ENCODE peak calls at places on chromosomes 3 and 15, in seven cellular contexts. J, B, A, T, S, D and M are unnamed samples.
A peak's percentile ranks its signal among the peaks of the same experiment; 100 is the strongest.

GRCh38 chr15:34239151-34239761 is 14.4 kb downstream of the EMC4 start:
- DNase-seq in T (peak; percentile 91), J (no peak), D (peak; percentile 93), B (no peak), A (no peak), S (no peak), M (peak; percentile 84)

GRCh38 chr3:15470804-15471203 is 43.4 kb downstream of the EAF1 start:
- DNase-seq in T (no peak), D (no peak), J (no peak), S (no peak), A (peak; percentile 20), B (no peak), M (no peak)

GRCh38 chr3:128484404-128485282 is 8.4 kb downstream of the GATA2 start:
- DNase-seq in D (peak; percentile 43), S (peak; percentile 74), J (no peak), T (no peak), A (no peak), B (no peak), M (no peak)

GRCh38 chr15:57320543-57321220 is 55.6 kb upstream of the CGNL1 start:
- DNase-seq in J (no peak), A (no peak), S (no peak), B (no peak), D (peak; percentile 82), T (peak; percentile 90), M (peak; percentile 65)

GRCh38 chr15:49610166-49610918 is 10.3 kb downstream of the FAM227B start:
- DNase-seq in T (peak; percentile 56), J (no peak), D (no peak), B (no peak), S (no peak), A (no peak), M (no peak)

GRCh38 chr3:26280517-26280916 is 342.1 kb upstream of the LRRC3B start:
- DNase-seq in D (no peak), S (no peak), T (no peak), J (no peak), A (no peak), B (no peak), M (no peak)

GRCh38 chr15:100131321-100132224 is 210.2 kb downstream of the ADAMTS17 start:
- DNase-seq in T (no peak), S (no peak), B (no peak), J (peak; percentile 68), A (peak; percentile 71), D (peak; percentile 71), M (peak; percentile 58)

GRCh38 chr15:62896380-62896866 is 146.1 kb upstream of the TPM1 start:
- DNase-seq in T (no peak), A (no peak), B (no peak), S (no peak), D (no peak), J (no peak), M (peak; percentile 31)

GRCh38 chr3:96619475-96619874 is 194.9 kb upstream of the EPHA6 start:
- DNase-seq in A (no peak), S (no peak), T (no peak), B (no peak), J (no peak), D (no peak), M (no peak)

GRCh38 chr3:5389057-5389456 is 201.6 kb downstream of the EDEM1 start:
- DNase-seq in D (peak; percentile 0), T (no peak), S (no peak), A (no peak), B (no peak), J (no peak), M (no peak)

GRCh38 chr3:160577551-160578195 is 12.3 kb upstream of the KPNA4 start:
- DNase-seq in B (no peak), A (no peak), S (no peak), D (peak; percentile 52), J (no peak), T (peak; percentile 42), M (peak; percentile 40)

GRCh38 chr3:178787960-178788359 is 251.7 kb downstream of the KCNMB2 start:
- DNase-seq in J (no peak), A (no peak), T (no peak), S (no peak), D (no peak), B (no peak), M (no peak)

GRCh38 chr3:28286595-28286994 is 45.2 kb downstream of the CMC1 start:
- DNase-seq in D (peak; percentile 30), B (no peak), T (peak; percentile 62), A (no peak), J (no peak), S (no peak), M (no peak)

GRCh38 chr15:81274932-81275341 is 49.0 kb downstream of the STARD5 start:
- DNase-seq in T (peak; percentile 85), S (peak; percentile 67), J (peak; percentile 42), B (peak; percentile 71), D (peak; percentile 74), A (peak; percentile 83), M (peak; percentile 57)

GRCh38 chr3:88291516-88291915 is 141.8 kb downstream of the C3orf38 start:
- DNase-seq in D (no peak), T (no peak), J (no peak), S (no peak), B (no peak), A (no peak), M (no peak)

GRCh38 chr3:102530443-102531195 is 95.8 kb downstream of the ZPLD1 start:
- DNase-seq in J (no peak), A (no peak), B (no peak), D (peak; percentile 52), T (peak; percentile 36), S (no peak), M (peak; percentile 7)

DNA sequence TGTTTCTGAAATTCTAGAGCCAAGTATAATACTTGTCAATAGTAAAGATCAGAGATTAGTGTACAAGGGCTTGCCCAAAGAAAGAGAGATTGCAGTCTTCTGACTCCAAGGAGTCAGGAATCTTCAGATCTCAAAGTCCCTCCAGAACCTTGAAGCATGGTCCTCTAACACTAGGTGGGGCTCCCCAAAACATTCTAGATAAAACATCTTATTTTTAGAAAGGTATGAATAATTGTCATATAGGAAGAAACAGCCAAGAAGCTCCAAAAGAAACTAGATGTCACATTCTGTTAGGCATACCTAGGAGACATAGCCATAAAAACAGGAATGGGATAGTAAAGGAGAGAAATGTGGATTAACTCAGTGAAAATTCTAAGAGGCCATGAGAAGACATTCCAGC is 10.7 kb downstream of the MUC13 start:
- DNase-seq in B (no peak), D (no peak), J (no peak), T (no peak), A (no peak), S (no peak), M (no peak)
- TF ChIP-seq CTCF in B (no peak), D (no peak), J (no peak), T (no peak), A (no peak), S (no peak), M (peak; percentile 55)

DNA sequence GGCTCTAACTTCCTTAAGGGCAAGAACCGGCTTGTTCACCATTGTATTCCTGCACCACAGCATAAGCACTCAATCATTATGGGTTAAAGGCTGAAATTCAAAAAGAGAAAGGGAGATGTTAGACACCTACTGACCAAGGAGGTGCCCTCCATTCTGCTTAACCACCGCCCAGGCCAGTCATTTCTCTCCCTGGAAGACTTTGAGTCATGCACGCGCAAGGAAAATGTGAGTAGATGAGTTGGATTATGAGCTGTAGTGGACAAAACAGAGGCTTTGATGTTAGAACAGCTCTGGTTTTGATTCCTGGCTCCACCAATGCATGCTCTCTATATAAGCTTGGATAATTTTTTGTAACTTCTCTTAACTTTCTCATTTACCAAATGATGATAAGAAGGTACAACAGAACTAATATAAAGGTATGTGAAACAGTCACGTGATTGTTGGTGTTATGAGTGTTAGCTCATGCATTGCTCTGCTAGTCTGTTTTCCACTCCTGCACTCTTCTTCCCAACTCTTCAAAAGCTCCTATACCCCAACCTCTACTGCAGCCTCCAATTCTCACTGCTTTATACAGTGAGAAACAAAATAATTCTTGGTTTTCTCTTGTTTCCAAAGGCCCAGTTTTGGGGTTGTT is 148.4 kb upstream of the ATP11B start:
- DNase-seq in J (no peak), D (peak; percentile 4), B (no peak), A (no peak), T (no peak), S (no peak), M (no peak)
- TF ChIP-seq CTCF in J (no peak), D (no peak), B (no peak), A (no peak), T (no peak), S (no peak), M (no peak)

GRCh38 chr15:77112819-77113569 is 42.1 kb upstream of the TSPAN3 start:
- DNase-seq in D (no peak), J (no peak), S (no peak), A (no peak), B (no peak), T (no peak), M (no peak)
- TF ChIP-seq CTCF in D (no peak), J (no peak), S (no peak), A (no peak), B (no peak), T (no peak), M (no peak)

GRCh38 chr15:29681486-29681845 is 140.8 kb downstream of the TJP1 start:
- DNase-seq in A (no peak), D (no peak), J (no peak), T (no peak), S (no peak), B (no peak), M (no peak)
- TF ChIP-seq CTCF in A (no peak), D (no peak), J (no peak), T (no peak), S (no peak), B (no peak), M (no peak)

GRCh38 chr3:123295901-123296250 is 94.1 kb downstream of the SEC22A start:
- DNase-seq in J (no peak), B (no peak), D (no peak), A (no peak), T (no peak), S (no peak), M (no peak)
- TF ChIP-seq CTCF in J (no peak), B (no peak), D (no peak), A (no peak), T (no peak), S (no peak), M (no peak)

GRCh38 chr3:193132923-193133463 is 108.0 kb upstream of the PLAAT1 start:
- DNase-seq in J (no peak), A (no peak), S (no peak), D (peak; percentile 46), B (no peak), T (peak; percentile 42), M (no peak)

GRCh38 chr3:193130576-193130975 is 110.4 kb upstream of the PLAAT1 start:
- DNase-seq in T (no peak), S (no peak), B (no peak), D (no peak), A (no peak), J (no peak), M (no peak)

GRCh38 chr3:193132247-193132646 is 108.8 kb upstream of the PLAAT1 start:
- DNase-seq in D (no peak), T (peak; percentile 77), A (no peak), J (no peak), S (no peak), B (no peak), M (no peak)

GRCh38 chr3:193124861-193125260 is 116.2 kb upstream of the PLAAT1 start:
- DNase-seq in S (no peak), B (no peak), D (no peak), J (no peak), A (no peak), T (no peak), M (no peak)

DNA sequence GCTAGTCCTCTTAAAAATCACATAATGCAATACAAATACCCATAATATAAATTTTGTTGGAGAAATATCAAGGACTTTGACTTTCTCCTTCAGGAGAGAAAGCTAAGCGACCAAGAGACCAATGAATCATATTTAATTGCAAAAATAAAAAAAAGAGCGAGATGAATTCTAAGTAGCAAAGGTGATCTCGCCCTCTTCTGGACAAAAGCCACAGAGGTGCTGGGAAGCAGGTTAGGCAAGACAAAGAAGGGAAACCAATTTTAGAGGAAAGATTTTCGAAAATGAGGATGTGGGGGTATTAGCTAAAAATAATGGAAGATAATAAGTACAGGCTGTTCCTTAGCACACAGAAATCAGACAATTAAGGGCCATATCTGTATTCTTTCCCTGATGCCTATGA is 111.4 kb upstream of the PLAAT1 start:
- DNase-seq in J (no peak), T (no peak), A (no peak), D (no peak), B (no peak), S (no peak), M (no peak)
- TF ChIP-seq CTCF in J (no peak), T (no peak), A (no peak), D (no peak), B (no peak), S (no peak), M (no peak)